ENCODE peak calls at places on chromosomes 4 and X, in ten cellular contexts. One of them, this sample, is unnamed.

GRCh38 chrX:14899607-14900006 is 26.4 kb downstream of the MOSPD2 start:
- DNase-seq in H7: peak; percentile 1
- DNase-seq in stimulated activated CD4-positive, alpha-beta T cell treated with anti-CD3 and anti-CD28 coated beads, Interleukin-2, amount 100 ng/mL, for 24 hours: no peak
- DNase-seq in PC-3: peak; percentile 46
- DNase-seq in tibial artery: no peak
- DNase-seq in activated naive CD4-positive, alpha-beta T cell treated with anti-CD3 and anti-CD28 coated beads, Interleukin-2, amount 10 ng/mL, durations not matched to agents 7 days and 5 days: no peak
- DNase-seq in Caki2: peak; percentile 22
- DNase-seq in iris pigment epithelial cell: peak; percentile 85
- DNase-seq in cardiac muscle cell: peak; percentile 49
- DNase-seq in endothelial cell: no peak
- DNase-seq in this sample: no peak

GRCh38 chr4:108292229-108292628 is 123.5 kb upstream of the LEF1 start:
- DNase-seq in H7: no peak
- DNase-seq in stimulated activated CD4-positive, alpha-beta T cell treated with anti-CD3 and anti-CD28 coated beads, Interleukin-2, amount 100 ng/mL, for 24 hours: no peak
- DNase-seq in PC-3: no peak
- DNase-seq in tibial artery: no peak
- DNase-seq in activated naive CD4-positive, alpha-beta T cell treated with anti-CD3 and anti-CD28 coated beads, Interleukin-2, amount 10 ng/mL, durations not matched to agents 7 days and 5 days: no peak
- DNase-seq in Caki2: no peak
- DNase-seq in iris pigment epithelial cell: no peak
- DNase-seq in cardiac muscle cell: no peak
- DNase-seq in endothelial cell: no peak
- DNase-seq in this sample: no peak

GRCh38 chr4:158825443-158826036 is 56.7 kb downstream of the FNIP2 start:
- DNase-seq in H7: no peak
- DNase-seq in stimulated activated CD4-positive, alpha-beta T cell treated with anti-CD3 and anti-CD28 coated beads, Interleukin-2, amount 100 ng/mL, for 24 hours: no peak
- DNase-seq in PC-3: no peak
- DNase-seq in tibial artery: no peak
- DNase-seq in activated naive CD4-positive, alpha-beta T cell treated with anti-CD3 and anti-CD28 coated beads, Interleukin-2, amount 10 ng/mL, durations not matched to agents 7 days and 5 days: no peak
- DNase-seq in Caki2: no peak
- DNase-seq in iris pigment epithelial cell: no peak
- DNase-seq in cardiac muscle cell: no peak
- DNase-seq in endothelial cell: no peak
- DNase-seq in this sample: no peak

GRCh38 chr4:11542952-11543351 is 114.3 kb upstream of the HS3ST1 start:
- DNase-seq in H7: no peak
- DNase-seq in stimulated activated CD4-positive, alpha-beta T cell treated with anti-CD3 and anti-CD28 coated beads, Interleukin-2, amount 100 ng/mL, for 24 hours: no peak
- DNase-seq in PC-3: peak; percentile 86
- DNase-seq in tibial artery: no peak
- DNase-seq in activated naive CD4-positive, alpha-beta T cell treated with anti-CD3 and anti-CD28 coated beads, Interleukin-2, amount 10 ng/mL, durations not matched to agents 7 days and 5 days: no peak
- DNase-seq in Caki2: no peak
- DNase-seq in iris pigment epithelial cell: no peak
- DNase-seq in cardiac muscle cell: no peak
- DNase-seq in endothelial cell: no peak
- DNase-seq in this sample: no peak

GRCh38 chr4:146338512-146338911 is 124.2 kb downstream of the REELD1 start:
- DNase-seq in H7: no peak
- DNase-seq in stimulated activated CD4-positive, alpha-beta T cell treated with anti-CD3 and anti-CD28 coated beads, Interleukin-2, amount 100 ng/mL, for 24 hours: no peak
- DNase-seq in PC-3: no peak
- DNase-seq in tibial artery: no peak
- DNase-seq in activated naive CD4-positive, alpha-beta T cell treated with anti-CD3 and anti-CD28 coated beads, Interleukin-2, amount 10 ng/mL, durations not matched to agents 7 days and 5 days: no peak
- DNase-seq in Caki2: no peak
- DNase-seq in iris pigment epithelial cell: no peak
- DNase-seq in cardiac muscle cell: peak; percentile 31
- DNase-seq in endothelial cell: no peak
- DNase-seq in this sample: no peak

GRCh38 chr4:126856906-126857305 is 775.9 kb upstream of the INTU start:
- DNase-seq in H7: no peak
- DNase-seq in stimulated activated CD4-positive, alpha-beta T cell treated with anti-CD3 and anti-CD28 coated beads, Interleukin-2, amount 100 ng/mL, for 24 hours: no peak
- DNase-seq in PC-3: no peak
- DNase-seq in tibial artery: no peak
- DNase-seq in activated naive CD4-positive, alpha-beta T cell treated with anti-CD3 and anti-CD28 coated beads, Interleukin-2, amount 10 ng/mL, durations not matched to agents 7 days and 5 days: no peak
- DNase-seq in Caki2: no peak
- DNase-seq in iris pigment epithelial cell: peak; percentile 9
- DNase-seq in cardiac muscle cell: no peak
- DNase-seq in endothelial cell: no peak
- DNase-seq in this sample: no peak

GRCh38 chr4:17468638-17469221 is 43.2 kb downstream of the QDPR start:
- DNase-seq in H7: peak; percentile 32
- DNase-seq in stimulated activated CD4-positive, alpha-beta T cell treated with anti-CD3 and anti-CD28 coated beads, Interleukin-2, amount 100 ng/mL, for 24 hours: no peak
- DNase-seq in PC-3: peak; percentile 31
- DNase-seq in tibial artery: no peak
- DNase-seq in activated naive CD4-positive, alpha-beta T cell treated with anti-CD3 and anti-CD28 coated beads, Interleukin-2, amount 10 ng/mL, durations not matched to agents 7 days and 5 days: no peak
- DNase-seq in Caki2: peak; percentile 6
- DNase-seq in iris pigment epithelial cell: peak; percentile 40
- DNase-seq in cardiac muscle cell: peak; percentile 69
- DNase-seq in endothelial cell: peak; percentile 36
- DNase-seq in this sample: peak; percentile 46

GRCh38 chr4:38231626-38232025 is 271.4 kb downstream of the PTTG2 start:
- DNase-seq in H7: no peak
- DNase-seq in stimulated activated CD4-positive, alpha-beta T cell treated with anti-CD3 and anti-CD28 coated beads, Interleukin-2, amount 100 ng/mL, for 24 hours: no peak
- DNase-seq in PC-3: no peak
- DNase-seq in tibial artery: no peak
- DNase-seq in activated naive CD4-positive, alpha-beta T cell treated with anti-CD3 and anti-CD28 coated beads, Interleukin-2, amount 10 ng/mL, durations not matched to agents 7 days and 5 days: no peak
- DNase-seq in Caki2: no peak
- DNase-seq in iris pigment epithelial cell: no peak
- DNase-seq in cardiac muscle cell: no peak
- DNase-seq in endothelial cell: no peak
- DNase-seq in this sample: no peak

GRCh38 chr4:2806392-2807355 is 13.8 kb downstream of the SH3BP2 start:
- DNase-seq in H7: no peak
- DNase-seq in stimulated activated CD4-positive, alpha-beta T cell treated with anti-CD3 and anti-CD28 coated beads, Interleukin-2, amount 100 ng/mL, for 24 hours: no peak
- DNase-seq in PC-3: no peak
- DNase-seq in tibial artery: no peak
- DNase-seq in activated naive CD4-positive, alpha-beta T cell treated with anti-CD3 and anti-CD28 coated beads, Interleukin-2, amount 10 ng/mL, durations not matched to agents 7 days and 5 days: no peak
- DNase-seq in Caki2: no peak
- DNase-seq in iris pigment epithelial cell: no peak
- DNase-seq in cardiac muscle cell: peak; percentile 80
- DNase-seq in endothelial cell: no peak
- DNase-seq in this sample: no peak

This sample was measured in mesothelial cell of epicardium.